ENCODE peak calls at places on chromosomes 4 and X, in nine cellular contexts. One of them, this sample, is unnamed.

GRCh38 chrX:77342028-77342427 is 105.2 kb upstream of the FGF16 start:
- DNase-seq in fibroblast of lung: no peak
- DNase-seq in H1: no peak
- DNase-seq in A549: no peak
- DNase-seq in H9: no peak
- DNase-seq in MM.1S: no peak
- DNase-seq in SK-N-SH: no peak
- DNase-seq in mammary epithelial cell: no peak
- DNase-seq in neural progenitor cell: no peak
- DNase-seq in this sample: no peak

GRCh38 chr4:42483426-42484379 is 86.4 kb downstream of the SHISA3 start:
- DNase-seq in mammary epithelial cell: no peak
- DNase-seq in A549: no peak
- DNase-seq in fibroblast of lung: peak
- DNase-seq in SK-N-SH: no peak
- DNase-seq in MM.1S: no peak
- DNase-seq in H1: no peak
- DNase-seq in neural progenitor cell: no peak
- DNase-seq in H9: no peak
- DNase-seq in this sample: no peak

GRCh38 chr4:142547974-142548373 is 298.1 kb downstream of the INPP4B start:
- DNase-seq in fibroblast of lung: peak
- DNase-seq in H9: no peak
- DNase-seq in A549: no peak
- DNase-seq in H1: no peak
- DNase-seq in MM.1S: no peak
- DNase-seq in neural progenitor cell: no peak
- DNase-seq in SK-N-SH: no peak
- DNase-seq in mammary epithelial cell: peak
- DNase-seq in this sample: no peak

GRCh38 chrX:109299091-109299490 is 182.8 kb downstream of the GUCY2F start:
- DNase-seq in H1: no peak
- DNase-seq in A549: no peak
- DNase-seq in SK-N-SH: no peak
- DNase-seq in fibroblast of lung: no peak
- DNase-seq in mammary epithelial cell: no peak
- DNase-seq in neural progenitor cell: peak
- DNase-seq in MM.1S: no peak
- DNase-seq in H9: no peak
- DNase-seq in this sample: no peak

GRCh38 chr4:24210332-24210902 is 320.6 kb upstream of the PPARGC1A start:
- DNase-seq in fibroblast of lung: peak
- DNase-seq in neural progenitor cell: no peak
- DNase-seq in A549: peak
- DNase-seq in H1: no peak
- DNase-seq in MM.1S: no peak
- DNase-seq in SK-N-SH: no peak
- DNase-seq in mammary epithelial cell: peak
- DNase-seq in H9: no peak
- DNase-seq in this sample: no peak

GRCh38 chr4:120718979-120719566 is 203.5 kb downstream of the PRDM5 start:
- DNase-seq in A549: no peak
- DNase-seq in fibroblast of lung: peak
- DNase-seq in H9: peak
- DNase-seq in mammary epithelial cell: peak
- DNase-seq in neural progenitor cell: peak
- DNase-seq in SK-N-SH: peak
- DNase-seq in H1: no peak
- DNase-seq in MM.1S: peak
- DNase-seq in this sample: peak

GRCh38 chr4:56007154-56007553 is 58.4 kb downstream of the CEP135 start:
- DNase-seq in H1: no peak
- DNase-seq in fibroblast of lung: no peak
- DNase-seq in mammary epithelial cell: no peak
- DNase-seq in MM.1S: no peak
- DNase-seq in H9: no peak
- DNase-seq in SK-N-SH: no peak
- DNase-seq in neural progenitor cell: peak
- DNase-seq in A549: no peak
- DNase-seq in this sample: no peak

GRCh38 chr4:140363051-140363450 is 10.4 kb upstream of the SCOC start:
- DNase-seq in neural progenitor cell: no peak
- DNase-seq in mammary epithelial cell: no peak
- DNase-seq in fibroblast of lung: no peak
- DNase-seq in H9: no peak
- DNase-seq in H1: no peak
- DNase-seq in SK-N-SH: no peak
- DNase-seq in MM.1S: no peak
- DNase-seq in A549: no peak
- DNase-seq in this sample: no peak

GRCh38 chr4:153026947-153027346 is 90.8 kb downstream of the FHDC1 start:
- DNase-seq in SK-N-SH: no peak
- DNase-seq in mammary epithelial cell: no peak
- DNase-seq in H1: no peak
- DNase-seq in MM.1S: no peak
- DNase-seq in A549: no peak
- DNase-seq in H9: no peak
- DNase-seq in neural progenitor cell: no peak
- DNase-seq in fibroblast of lung: no peak
- DNase-seq in this sample: no peak

GRCh38 chrX:77493677-77494553 is 46.7 kb downstream of the FGF16 start:
- DNase-seq in mammary epithelial cell: peak
- DNase-seq in fibroblast of lung: peak
- DNase-seq in H9: peak
- DNase-seq in H1: peak
- DNase-seq in SK-N-SH: no peak
- DNase-seq in MM.1S: no peak
- DNase-seq in A549: no peak
- DNase-seq in neural progenitor cell: peak
- DNase-seq in this sample: no peak

DNA sequence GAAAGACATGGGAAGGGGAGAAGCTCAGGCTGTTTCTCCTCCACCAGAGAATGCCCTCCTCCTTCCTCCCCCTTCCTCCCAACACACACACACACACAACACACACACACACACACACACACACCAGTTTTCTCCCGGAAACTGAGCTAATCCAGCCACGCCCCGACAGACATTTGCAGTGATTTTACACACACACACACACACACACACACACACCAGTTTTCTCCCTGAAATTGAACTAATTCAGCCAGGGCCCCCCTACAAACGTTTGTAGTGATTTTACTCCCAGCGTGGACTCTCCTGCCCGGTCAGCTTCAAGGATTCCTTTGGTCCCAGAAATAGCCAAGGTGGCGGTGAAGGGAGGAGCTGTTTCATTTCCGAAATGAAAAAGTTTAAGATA is 32.9 kb upstream of the STX18 start:
- DNase-seq in mammary epithelial cell: peak
- DNase-seq in A549: no peak
- DNase-seq in fibroblast of lung: peak
- DNase-seq in MM.1S: no peak
- DNase-seq in H1: peak
- DNase-seq in SK-N-SH: no peak
- DNase-seq in neural progenitor cell: peak
- DNase-seq in H9: peak
- DNase-seq in this sample: peak
- H3K4me2 ChIP-seq in mammary epithelial cell: peak
- H3K4me2 ChIP-seq in A549: peak
- H3K4me2 ChIP-seq in fibroblast of lung: peak
- H3K4me2 ChIP-seq in MM.1S: peak
- H3K4me2 ChIP-seq in H1: peak
- H3K4me2 ChIP-seq in SK-N-SH: peak
- H3K4me2 ChIP-seq in neural progenitor cell: peak
- H3K4me2 ChIP-seq in H9: peak
- H3K4me2 ChIP-seq in this sample: peak

DNA sequence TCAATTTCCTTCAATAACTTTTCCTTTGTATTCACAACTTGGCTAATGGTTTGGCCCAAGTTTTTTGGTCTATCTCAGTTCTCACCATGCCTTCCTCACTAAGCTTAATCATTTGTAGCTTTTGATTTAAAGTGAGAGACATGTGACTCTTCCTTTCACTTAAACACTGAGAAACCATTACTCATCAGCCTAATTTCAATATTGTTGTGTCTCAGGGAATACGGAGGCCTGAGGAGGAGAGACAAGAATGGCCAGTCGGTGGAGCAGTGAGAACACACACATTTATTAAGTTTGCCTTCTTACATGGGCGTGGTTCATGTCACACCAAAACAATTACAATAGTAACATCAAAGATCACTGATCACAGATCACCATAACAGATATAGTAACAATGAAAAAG is 56.7 kb downstream of the TSPAN5 start:
- DNase-seq in mammary epithelial cell: peak
- DNase-seq in H1: no peak
- DNase-seq in neural progenitor cell: no peak
- DNase-seq in A549: no peak
- DNase-seq in SK-N-SH: no peak
- DNase-seq in fibroblast of lung: no peak
- DNase-seq in MM.1S: no peak
- DNase-seq in H9: no peak
- DNase-seq in this sample: no peak
- H3K4me2 ChIP-seq in mammary epithelial cell: no peak
- H3K4me2 ChIP-seq in H1: no peak
- H3K4me2 ChIP-seq in neural progenitor cell: no peak
- H3K4me2 ChIP-seq in A549: no peak
- H3K4me2 ChIP-seq in SK-N-SH: no peak
- H3K4me2 ChIP-seq in fibroblast of lung: no peak
- H3K4me2 ChIP-seq in MM.1S: no peak
- H3K4me2 ChIP-seq in H9: no peak
- H3K4me2 ChIP-seq in this sample: no peak

GRCh38 chrX:30577362-30577961 is at the start of gene TASL:
- DNase-seq in A549: no peak
- DNase-seq in MM.1S: peak
- DNase-seq in fibroblast of lung: no peak
- DNase-seq in SK-N-SH: no peak
- DNase-seq in mammary epithelial cell: no peak
- DNase-seq in neural progenitor cell: no peak
- DNase-seq in H9: no peak
- DNase-seq in H1: no peak
- DNase-seq in this sample: peak
- H3K4me2 ChIP-seq in A549: no peak
- H3K4me2 ChIP-seq in MM.1S: peak
- H3K4me2 ChIP-seq in fibroblast of lung: no peak
- H3K4me2 ChIP-seq in SK-N-SH: no peak
- H3K4me2 ChIP-seq in mammary epithelial cell: no peak
- H3K4me2 ChIP-seq in neural progenitor cell: no peak
- H3K4me2 ChIP-seq in H9: no peak
- H3K4me2 ChIP-seq in H1: no peak
- H3K4me2 ChIP-seq in this sample: peak

DNA sequence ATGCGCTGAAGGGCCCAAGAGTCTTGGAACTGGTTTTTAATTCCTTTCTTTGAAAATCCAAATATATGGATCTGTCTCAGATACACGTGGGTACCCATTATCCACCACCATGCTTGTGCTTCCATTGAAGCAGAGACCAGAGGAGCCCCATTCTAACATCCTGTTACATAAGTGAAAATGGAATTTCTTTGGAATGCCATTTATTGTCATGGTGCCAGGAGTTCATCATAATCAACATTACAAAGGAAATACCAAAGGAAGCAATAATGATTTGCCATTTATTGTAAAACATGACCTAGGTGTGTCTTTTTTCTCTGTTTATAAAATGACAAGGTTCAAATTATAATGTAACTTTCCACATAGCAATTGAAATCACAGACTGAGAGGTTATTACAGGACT is 61.7 kb downstream of the PALLD start:
- DNase-seq in SK-N-SH: no peak
- DNase-seq in A549: no peak
- DNase-seq in neural progenitor cell: no peak
- DNase-seq in H1: no peak
- DNase-seq in H9: no peak
- DNase-seq in fibroblast of lung: peak
- DNase-seq in MM.1S: no peak
- DNase-seq in mammary epithelial cell: no peak
- DNase-seq in this sample: no peak
- H3K4me2 ChIP-seq in SK-N-SH: peak
- H3K4me2 ChIP-seq in A549: peak
- H3K4me2 ChIP-seq in neural progenitor cell: no peak
- H3K4me2 ChIP-seq in H1: no peak
- H3K4me2 ChIP-seq in H9: no peak
- H3K4me2 ChIP-seq in fibroblast of lung: no peak
- H3K4me2 ChIP-seq in MM.1S: no peak
- H3K4me2 ChIP-seq in mammary epithelial cell: peak
- H3K4me2 ChIP-seq in this sample: no peak

GRCh38 chrX:118977424-118977823 is 3.0 kb downstream of the LONRF3 start:
- DNase-seq in neural progenitor cell: no peak
- DNase-seq in MM.1S: no peak
- DNase-seq in mammary epithelial cell: no peak
- DNase-seq in A549: no peak
- DNase-seq in SK-N-SH: no peak
- DNase-seq in H9: no peak
- DNase-seq in H1: no peak
- DNase-seq in fibroblast of lung: no peak
- DNase-seq in this sample: no peak

GRCh38 chrX:118975831-118976598 is 1.6 kb downstream of the LONRF3 start:
- DNase-seq in H9: no peak
- DNase-seq in H1: no peak
- DNase-seq in SK-N-SH: peak
- DNase-seq in A549: peak
- DNase-seq in mammary epithelial cell: no peak
- DNase-seq in neural progenitor cell: peak
- DNase-seq in MM.1S: no peak
- DNase-seq in fibroblast of lung: peak
- DNase-seq in this sample: no peak

GRCh38 chrX:118978451-118978850 is 4.0 kb downstream of the LONRF3 start:
- DNase-seq in H1: no peak
- DNase-seq in A549: no peak
- DNase-seq in H9: no peak
- DNase-seq in neural progenitor cell: no peak
- DNase-seq in MM.1S: no peak
- DNase-seq in SK-N-SH: no peak
- DNase-seq in fibroblast of lung: no peak
- DNase-seq in mammary epithelial cell: no peak
- DNase-seq in this sample: no peak

GRCh38 chrX:118974908-118975671 is 672 bp downstream of the LONRF3 start:
- DNase-seq in H1: no peak
- DNase-seq in SK-N-SH: peak
- DNase-seq in neural progenitor cell: peak
- DNase-seq in H9: peak
- DNase-seq in fibroblast of lung: peak
- DNase-seq in A549: no peak
- DNase-seq in mammary epithelial cell: no peak
- DNase-seq in MM.1S: peak
- DNase-seq in this sample: no peak

DNA sequence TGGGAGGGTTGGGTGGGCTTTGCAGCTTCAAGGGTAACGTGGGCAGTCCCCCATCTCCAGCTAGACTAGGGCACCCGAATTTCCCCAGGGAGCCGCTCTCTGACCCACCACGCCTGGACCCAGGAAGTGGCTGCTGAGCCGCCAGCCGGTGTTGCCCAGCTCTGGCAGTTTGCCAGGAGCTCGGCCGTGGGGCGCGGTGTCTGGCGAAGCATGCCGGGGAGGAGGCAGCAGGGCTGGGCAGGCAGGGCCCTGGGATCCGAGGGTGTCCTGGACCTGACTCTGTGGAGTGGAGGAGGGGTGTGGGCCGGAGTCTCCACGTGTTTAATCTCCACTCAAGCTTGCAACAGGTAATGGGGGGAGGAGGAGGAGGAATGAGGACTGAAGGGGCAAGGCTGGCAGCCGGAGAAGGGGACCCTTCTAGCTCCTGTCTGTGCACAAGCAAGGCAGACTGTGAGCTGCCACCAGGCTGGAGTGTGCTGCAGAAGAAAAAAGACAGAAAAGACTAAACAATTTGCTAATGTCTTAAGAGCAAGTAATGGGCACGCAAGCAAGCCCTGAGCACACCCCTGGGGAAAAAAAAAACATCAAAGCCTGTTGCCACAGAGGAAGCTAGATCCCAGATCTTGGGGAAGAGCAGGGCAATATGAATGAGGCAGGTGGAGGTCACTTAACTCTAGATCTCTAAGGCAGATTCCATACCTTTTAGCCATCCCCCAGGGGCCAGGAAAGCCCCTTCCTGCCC is 2.4 kb downstream of the LONRF3 start:
- DNase-seq in neural progenitor cell: no peak
- DNase-seq in SK-N-SH: peak
- DNase-seq in fibroblast of lung: no peak
- DNase-seq in mammary epithelial cell: no peak
- DNase-seq in H9: no peak
- DNase-seq in H1: no peak
- DNase-seq in MM.1S: no peak
- DNase-seq in A549: peak
- DNase-seq in this sample: peak
- H3K4me2 ChIP-seq in neural progenitor cell: peak
- H3K4me2 ChIP-seq in SK-N-SH: peak
- H3K4me2 ChIP-seq in fibroblast of lung: no peak
- H3K4me2 ChIP-seq in mammary epithelial cell: peak
- H3K4me2 ChIP-seq in H9: peak
- H3K4me2 ChIP-seq in H1: peak
- H3K4me2 ChIP-seq in MM.1S: no peak
- H3K4me2 ChIP-seq in A549: peak
- H3K4me2 ChIP-seq in this sample: peak

This sample was measured in Karpas-422.